ENCODE peak calls at places on chromosomes 11 and 22, in six cellular contexts. One of them, this sample, is unnamed.

GRCh38 chr11:122069946-122070345 is 46.1 kb downstream of the BLID start:
- DNase-seq in neuronal stem cell: peak; percentile 83
- DNase-seq in amniotic epithelial cell: peak; percentile 94
- DNase-seq in glutamatergic neuron: peak; percentile 67
- DNase-seq in NCI-H446 treated with DMSO at 0.1 percent for 48 hours: no peak
- DNase-seq in fibroblast of the aortic adventitia: peak; percentile 86
- DNase-seq in this sample: peak; percentile 65

GRCh38 chr22:39087881-39088687 is 9.0 kb upstream of the APOBEC3H start:
- DNase-seq in glutamatergic neuron: peak; percentile 60
- DNase-seq in fibroblast of the aortic adventitia: no peak
- DNase-seq in neuronal stem cell: peak; percentile 44
- DNase-seq in NCI-H446 treated with DMSO at 0.1 percent for 48 hours: no peak
- DNase-seq in amniotic epithelial cell: no peak
- DNase-seq in this sample: no peak

GRCh38 chr22:46077669-46078099 is 72.6 kb upstream of the PPARA start:
- DNase-seq in glutamatergic neuron: no peak
- DNase-seq in neuronal stem cell: no peak
- DNase-seq in NCI-H446 treated with DMSO at 0.1 percent for 48 hours: no peak
- DNase-seq in amniotic epithelial cell: no peak
- DNase-seq in fibroblast of the aortic adventitia: peak; percentile 56
- DNase-seq in this sample: no peak

GRCh38 chr11:72988796-72989195 is 153.3 kb downstream of the FCHSD2 start:
- DNase-seq in neuronal stem cell: no peak
- DNase-seq in fibroblast of the aortic adventitia: no peak
- DNase-seq in glutamatergic neuron: no peak
- DNase-seq in amniotic epithelial cell: no peak
- DNase-seq in NCI-H446 treated with DMSO at 0.1 percent for 48 hours: no peak
- DNase-seq in this sample: no peak

GRCh38 chr11:66333896-66334604 is 2.2 kb downstream of the RIN1 start:
- DNase-seq in neuronal stem cell: no peak
- DNase-seq in glutamatergic neuron: no peak
- DNase-seq in NCI-H446 treated with DMSO at 0.1 percent for 48 hours: no peak
- DNase-seq in fibroblast of the aortic adventitia: no peak
- DNase-seq in amniotic epithelial cell: no peak
- DNase-seq in this sample: no peak

GRCh38 chr11:130522284-130522961 is 74.0 kb downstream of the ADAMTS15 start:
- DNase-seq in glutamatergic neuron: peak; percentile 77
- DNase-seq in fibroblast of the aortic adventitia: peak; percentile 96
- DNase-seq in neuronal stem cell: peak; percentile 46
- DNase-seq in amniotic epithelial cell: peak; percentile 82
- DNase-seq in NCI-H446 treated with DMSO at 0.1 percent for 48 hours: no peak
- DNase-seq in this sample: no peak

GRCh38 chr11:62061356-62062222 is 62.2 kb upstream of the INCENP start:
- DNase-seq in fibroblast of the aortic adventitia: no peak
- DNase-seq in neuronal stem cell: no peak
- DNase-seq in amniotic epithelial cell: no peak
- DNase-seq in NCI-H446 treated with DMSO at 0.1 percent for 48 hours: no peak
- DNase-seq in glutamatergic neuron: no peak
- DNase-seq in this sample: no peak

GRCh38 chr22:23211622-23212021 is 31.3 kb downstream of the BCR start:
- DNase-seq in neuronal stem cell: no peak
- DNase-seq in glutamatergic neuron: no peak
- DNase-seq in fibroblast of the aortic adventitia: no peak
- DNase-seq in NCI-H446 treated with DMSO at 0.1 percent for 48 hours: no peak
- DNase-seq in amniotic epithelial cell: no peak
- DNase-seq in this sample: no peak

GRCh38 chr22:49235463-49236300 is 592.0 kb downstream of the BRD1 start:
- DNase-seq in NCI-H446 treated with DMSO at 0.1 percent for 48 hours: no peak
- DNase-seq in amniotic epithelial cell: no peak
- DNase-seq in glutamatergic neuron: no peak
- DNase-seq in fibroblast of the aortic adventitia: no peak
- DNase-seq in neuronal stem cell: no peak
- DNase-seq in this sample: peak; percentile 62

GRCh38 chr11:128582496-128583366 is 4.6 kb downstream of the ETS1 start:
- DNase-seq in neuronal stem cell: no peak
- DNase-seq in glutamatergic neuron: no peak
- DNase-seq in NCI-H446 treated with DMSO at 0.1 percent for 48 hours: no peak
- DNase-seq in fibroblast of the aortic adventitia: peak; percentile 90
- DNase-seq in amniotic epithelial cell: peak; percentile 96
- DNase-seq in this sample: no peak